ENCODE peak calls at places on chromosome 22, in six cellular contexts. One of them, this sample, is unnamed.

GRCh38 chr22:31323578-31324550 is 22.3 kb downstream of the PATZ1 start:
- DNase-seq in stimulated activated CD4-positive, alpha-beta T cell treated with anti-CD3 and anti-CD28 coated beads, Interleukin-1b, Interleukin-23, amount 100 ng/mL, for 24 hours: no peak
- DNase-seq in GDM1: no peak
- DNase-seq in GM23338: no peak
- DNase-seq in ureter: no peak
- DNase-seq in GM04504: no peak
- DNase-seq in this sample: no peak

GRCh38 chr22:43970037-43970747 is 14.9 kb downstream of the SAMM50 start:
- DNase-seq in stimulated activated CD4-positive, alpha-beta T cell treated with anti-CD3 and anti-CD28 coated beads, Interleukin-1b, Interleukin-23, amount 100 ng/mL, for 24 hours: no peak
- DNase-seq in GDM1: no peak
- DNase-seq in GM23338: no peak
- DNase-seq in ureter: no peak
- DNase-seq in GM04504: no peak
- DNase-seq in this sample: no peak

GRCh38 chr22:28769394-28770085 is 3.0 kb upstream of the CCDC117 start:
- DNase-seq in stimulated activated CD4-positive, alpha-beta T cell treated with anti-CD3 and anti-CD28 coated beads, Interleukin-1b, Interleukin-23, amount 100 ng/mL, for 24 hours: no peak
- DNase-seq in GDM1: no peak
- DNase-seq in GM23338: no peak
- DNase-seq in ureter: no peak
- DNase-seq in GM04504: no peak
- DNase-seq in this sample: no peak

GRCh38 chr22:22931557-22932270 is 44.1 kb downstream of the IGLL5 start:
- DNase-seq in stimulated activated CD4-positive, alpha-beta T cell treated with anti-CD3 and anti-CD28 coated beads, Interleukin-1b, Interleukin-23, amount 100 ng/mL, for 24 hours: no peak
- DNase-seq in GDM1: no peak
- DNase-seq in GM23338: no peak
- DNase-seq in ureter: no peak
- DNase-seq in GM04504: no peak
- DNase-seq in this sample: no peak

GRCh38 chr22:49929553-49929979 is 11.1 kb downstream of the CRELD2 start:
- DNase-seq in stimulated activated CD4-positive, alpha-beta T cell treated with anti-CD3 and anti-CD28 coated beads, Interleukin-1b, Interleukin-23, amount 100 ng/mL, for 24 hours: peak
- DNase-seq in GDM1: peak
- DNase-seq in GM23338: peak
- DNase-seq in ureter: no peak
- DNase-seq in GM04504: no peak
- DNase-seq in this sample: no peak

GRCh38 chr22:47198801-47199251 is 436.4 kb downstream of the TBC1D22A start:
- DNase-seq in stimulated activated CD4-positive, alpha-beta T cell treated with anti-CD3 and anti-CD28 coated beads, Interleukin-1b, Interleukin-23, amount 100 ng/mL, for 24 hours: no peak
- DNase-seq in GDM1: no peak
- DNase-seq in GM23338: no peak
- DNase-seq in ureter: no peak
- DNase-seq in GM04504: no peak
- DNase-seq in this sample: peak

GRCh38 chr22:20117656-20118571 is 888 bp upstream of the TRMT2A start:
- DNase-seq in stimulated activated CD4-positive, alpha-beta T cell treated with anti-CD3 and anti-CD28 coated beads, Interleukin-1b, Interleukin-23, amount 100 ng/mL, for 24 hours: peak
- DNase-seq in GDM1: no peak
- DNase-seq in GM23338: peak
- DNase-seq in ureter: no peak
- DNase-seq in GM04504: no peak
- DNase-seq in this sample: no peak

GRCh38 chr22:39013923-39014722 is at the start of gene APOBEC3C:
- DNase-seq in stimulated activated CD4-positive, alpha-beta T cell treated with anti-CD3 and anti-CD28 coated beads, Interleukin-1b, Interleukin-23, amount 100 ng/mL, for 24 hours: peak
- DNase-seq in GDM1: peak
- DNase-seq in GM23338: peak
- DNase-seq in ureter: peak
- DNase-seq in GM04504: peak
- DNase-seq in this sample: no peak

GRCh38 chr22:41700105-41700358 is 729 bp downstream of the MEI1 start:
- DNase-seq in stimulated activated CD4-positive, alpha-beta T cell treated with anti-CD3 and anti-CD28 coated beads, Interleukin-1b, Interleukin-23, amount 100 ng/mL, for 24 hours: no peak
- DNase-seq in GDM1: no peak
- DNase-seq in GM23338: no peak
- DNase-seq in ureter: no peak
- DNase-seq in GM04504: no peak
- DNase-seq in this sample: no peak

GRCh38 chr22:23677701-23677995 is 13.2 kb upstream of the RGL4 start:
- DNase-seq in stimulated activated CD4-positive, alpha-beta T cell treated with anti-CD3 and anti-CD28 coated beads, Interleukin-1b, Interleukin-23, amount 100 ng/mL, for 24 hours: no peak
- DNase-seq in GDM1: no peak
- DNase-seq in GM23338: peak
- DNase-seq in ureter: no peak
- DNase-seq in GM04504: no peak
- DNase-seq in this sample: no peak

GRCh38 chr22:42887523-42888507 is 30.7 kb upstream of the ARFGAP3 start:
- DNase-seq in stimulated activated CD4-positive, alpha-beta T cell treated with anti-CD3 and anti-CD28 coated beads, Interleukin-1b, Interleukin-23, amount 100 ng/mL, for 24 hours: no peak
- DNase-seq in GDM1: no peak
- DNase-seq in GM23338: no peak
- DNase-seq in ureter: no peak
- DNase-seq in GM04504: no peak
- DNase-seq in this sample: no peak

GRCh38 chr22:45903355-45904149 is 73.4 kb downstream of the WNT7B start:
- DNase-seq in stimulated activated CD4-positive, alpha-beta T cell treated with anti-CD3 and anti-CD28 coated beads, Interleukin-1b, Interleukin-23, amount 100 ng/mL, for 24 hours: no peak
- DNase-seq in GDM1: no peak
- DNase-seq in GM23338: no peak
- DNase-seq in ureter: no peak
- DNase-seq in GM04504: no peak
- DNase-seq in this sample: no peak

GRCh38 chr22:39592104-39593060 is 21.8 kb downstream of the CACNA1I start:
- DNase-seq in stimulated activated CD4-positive, alpha-beta T cell treated with anti-CD3 and anti-CD28 coated beads, Interleukin-1b, Interleukin-23, amount 100 ng/mL, for 24 hours: no peak
- DNase-seq in GDM1: no peak
- DNase-seq in GM23338: no peak
- DNase-seq in ureter: peak
- DNase-seq in GM04504: peak
- DNase-seq in this sample: no peak

GRCh38 chr22:40635008-40635939 is 1.2 kb downstream of the MRTFA start:
- DNase-seq in stimulated activated CD4-positive, alpha-beta T cell treated with anti-CD3 and anti-CD28 coated beads, Interleukin-1b, Interleukin-23, amount 100 ng/mL, for 24 hours: no peak
- DNase-seq in GDM1: no peak
- DNase-seq in GM23338: peak
- DNase-seq in ureter: peak
- DNase-seq in GM04504: no peak
- DNase-seq in this sample: no peak

GRCh38 chr22:31127181-31127772 is 4.5 kb downstream of the INPP5J start:
- DNase-seq in stimulated activated CD4-positive, alpha-beta T cell treated with anti-CD3 and anti-CD28 coated beads, Interleukin-1b, Interleukin-23, amount 100 ng/mL, for 24 hours: no peak
- DNase-seq in GDM1: no peak
- DNase-seq in GM23338: peak
- DNase-seq in ureter: no peak
- DNase-seq in GM04504: no peak
- DNase-seq in this sample: no peak

GRCh38 chr22:50215297-50216049 is 14.7 kb downstream of the SELENOO start:
- DNase-seq in stimulated activated CD4-positive, alpha-beta T cell treated with anti-CD3 and anti-CD28 coated beads, Interleukin-1b, Interleukin-23, amount 100 ng/mL, for 24 hours: no peak
- DNase-seq in GDM1: no peak
- DNase-seq in GM23338: no peak
- DNase-seq in ureter: no peak
- DNase-seq in GM04504: no peak
- DNase-seq in this sample: no peak

GRCh38 chr22:22030493-22031182 is 48.1 kb upstream of the TOP3B start:
- DNase-seq in stimulated activated CD4-positive, alpha-beta T cell treated with anti-CD3 and anti-CD28 coated beads, Interleukin-1b, Interleukin-23, amount 100 ng/mL, for 24 hours: no peak
- DNase-seq in GDM1: no peak
- DNase-seq in GM23338: peak
- DNase-seq in ureter: no peak
- DNase-seq in GM04504: no peak
- DNase-seq in this sample: no peak

GRCh38 chr22:36564422-36565151 is 35.6 kb upstream of the EIF3D start:
- DNase-seq in stimulated activated CD4-positive, alpha-beta T cell treated with anti-CD3 and anti-CD28 coated beads, Interleukin-1b, Interleukin-23, amount 100 ng/mL, for 24 hours: no peak
- DNase-seq in GDM1: no peak
- DNase-seq in GM23338: no peak
- DNase-seq in ureter: no peak
- DNase-seq in GM04504: no peak
- DNase-seq in this sample: no peak

GRCh38 chr22:38754247-38755154 is 1.3 kb downstream of the SUN2 start:
- DNase-seq in stimulated activated CD4-positive, alpha-beta T cell treated with anti-CD3 and anti-CD28 coated beads, Interleukin-1b, Interleukin-23, amount 100 ng/mL, for 24 hours: no peak
- DNase-seq in GDM1: peak
- DNase-seq in GM23338: peak
- DNase-seq in ureter: peak
- DNase-seq in GM04504: no peak
- DNase-seq in this sample: no peak

GRCh38 chr22:46036558-46037408 is 59.8 kb upstream of the WNT7B start:
- DNase-seq in stimulated activated CD4-positive, alpha-beta T cell treated with anti-CD3 and anti-CD28 coated beads, Interleukin-1b, Interleukin-23, amount 100 ng/mL, for 24 hours: no peak
- DNase-seq in GDM1: peak
- DNase-seq in GM23338: peak
- DNase-seq in ureter: no peak
- DNase-seq in GM04504: no peak
- DNase-seq in this sample: no peak

GRCh38 chr22:36734171-36735058 is 30.9 kb upstream of the CACNG2 start:
- DNase-seq in stimulated activated CD4-positive, alpha-beta T cell treated with anti-CD3 and anti-CD28 coated beads, Interleukin-1b, Interleukin-23, amount 100 ng/mL, for 24 hours: no peak
- DNase-seq in GDM1: no peak
- DNase-seq in GM23338: no peak
- DNase-seq in ureter: no peak
- DNase-seq in GM04504: peak
- DNase-seq in this sample: peak

GRCh38 chr22:42528591-42529307 is 9.2 kb upstream of the RRP7A start:
- DNase-seq in stimulated activated CD4-positive, alpha-beta T cell treated with anti-CD3 and anti-CD28 coated beads, Interleukin-1b, Interleukin-23, amount 100 ng/mL, for 24 hours: no peak
- DNase-seq in GDM1: no peak
- DNase-seq in GM23338: no peak
- DNase-seq in ureter: no peak
- DNase-seq in GM04504: no peak
- DNase-seq in this sample: no peak